ENCODE peak calls at places on chromosomes 2 and 18, in six cellular contexts. K, L, F, Q, H and M are unnamed samples.

GRCh38 chr18:37266290-37266689 is 299.3 kb downstream of the CELF4 start:
- DNase-seq in Q (no peak), L (no peak), H (no peak), K (no peak), F (no peak), M (no peak)

GRCh38 chr18:23330423-23330822 is 122.7 kb upstream of the RIOK3 start:
- DNase-seq in L (no peak), Q (no peak), K (no peak), F (peak), H (no peak), M (no peak)

GRCh38 chr2:85308951-85309555 is 18.7 kb downstream of the TGOLN2 start:
- DNase-seq in H (peak), Q (peak), K (peak), F (no peak), L (no peak), M (peak)

GRCh38 chr2:61134141-61134540 is 27.8 kb upstream of the C2orf74 start:
- DNase-seq in Q (no peak), K (no peak), L (no peak), H (no peak), F (no peak), M (no peak)

GRCh38 chr2:9463698-9464034 is 10.7 kb upstream of the IAH1 start:
- DNase-seq in F (no peak), K (no peak), L (no peak), Q (peak), H (no peak), M (no peak)

GRCh38 chr2:30522421-30522820 is 75.4 kb downstream of the LCLAT1 start:
- DNase-seq in Q (no peak), F (no peak), H (no peak), L (no peak), K (no peak), M (no peak)

GRCh38 chr18:2856499-2856898 is 9.7 kb downstream of the EMILIN2 start:
- DNase-seq in K (peak), F (no peak), L (no peak), H (no peak), Q (no peak), M (peak)

GRCh38 chr2:30911327-30911726 is 104.1 kb upstream of the CAPN13 start:
- DNase-seq in F (no peak), L (no peak), K (no peak), H (no peak), Q (no peak), M (no peak)

GRCh38 chr2:24697792-24698191 is 95.4 kb downstream of the PTRHD1 start:
- DNase-seq in H (no peak), L (no peak), F (no peak), Q (no peak), K (no peak), M (no peak)

GRCh38 chr2:12261993-12262680 is 454.6 kb upstream of the TRIB2 start:
- DNase-seq in H (no peak), L (no peak), Q (peak), K (no peak), F (no peak), M (peak)